ENCODE peak calls at places on chromosomes 11 and 22, in eight cellular contexts. P is left lung; G is activated CD4-positive, alpha-beta T cell treated with anti-CD3 and anti-CD28 coated beads for 36 hours; X is Right ventricle myocardium inferior; L is gastroesophageal sphincter; Z is activated T-helper 17 cell treated with anti-CD3 and anti-CD28 coated beads, Interleukin-2, amount 50 U/mL, for 72 hours; U is right cardiac atrium; T is pancreas. C is an unnamed sample.

GRCh38 chr11:96313163-96313562 is 29.8 kb downstream of the MAML2 start:
- ATAC-seq in U (no peak), G (no peak), P (peak; percentile 48), T (no peak), L (no peak), X (no peak), Z (no peak), C (no peak)

GRCh38 chr11:47305734-47306483 is 36.0 kb downstream of the MADD start:
- ATAC-seq in L (no peak), Z (no peak), G (no peak), U (peak; percentile 96), X (peak; percentile 98), P (no peak), T (no peak), C (no peak)

GRCh38 chr11:33691051-33691864 is 9.4 kb downstream of the C11orf91 start:
- ATAC-seq in P (no peak), L (no peak), U (no peak), Z (no peak), T (peak; percentile 16), X (no peak), G (no peak), C (no peak)

GRCh38 chr11:128022007-128022368 is 565.4 kb downstream of the ETS1 start:
- ATAC-seq in U (no peak), T (no peak), L (no peak), G (peak; percentile 98), Z (peak; percentile 96), P (no peak), X (no peak), C (peak; percentile 92)

GRCh38 chr22:23801886-23802377 is 15.2 kb downstream of the SMARCB1 start:
- ATAC-seq in X (no peak), G (no peak), P (no peak), Z (no peak), L (no peak), T (no peak), U (no peak), C (no peak)

GRCh38 chr11:110734790-110735189 is 22.6 kb upstream of the ARHGAP20 start:
- ATAC-seq in L (no peak), G (no peak), T (no peak), P (peak; percentile 50), X (no peak), U (no peak), Z (no peak), C (no peak)

GRCh38 chr22:29093980-29094379 is 21.1 kb downstream of the KREMEN1 start:
- ATAC-seq in U (peak; percentile 84), Z (no peak), P (peak; percentile 27), T (no peak), G (no peak), L (peak; percentile 75), X (peak; percentile 82), C (no peak)

GRCh38 chr11:91433284-91434010 is 791.2 kb upstream of the FAT3 start:
- ATAC-seq in P (no peak), T (no peak), L (no peak), G (no peak), Z (no peak), U (no peak), X (no peak), C (no peak)

GRCh38 chr11:134069426-134069921 is 602 bp downstream of the JAM3 start:
- ATAC-seq in G (no peak), U (peak; percentile 73), P (peak; percentile 50), T (peak; percentile 47), L (peak; percentile 56), Z (no peak), X (peak; percentile 68), C (no peak)

GRCh38 chr11:94639901-94640721 is 72.9 kb downstream of the PIWIL4 start:
- ATAC-seq in Z (no peak), X (peak; percentile 17), T (no peak), L (no peak), P (peak; percentile 39), G (no peak), U (no peak), C (no peak)

GRCh38 chr11:18491924-18492323 is 34.8 kb downstream of the TSG101 start:
- ATAC-seq in T (no peak), P (no peak), X (no peak), Z (no peak), G (no peak), L (no peak), U (no peak), C (no peak)

GRCh38 chr11:72238040-72238450 is 5.9 kb downstream of the PHOX2A start:
- ATAC-seq in Z (peak; percentile 74), T (peak; percentile 77), X (peak; percentile 36), L (peak; percentile 53), U (peak; percentile 12), G (peak; percentile 76), P (peak; percentile 80), C (peak; percentile 44)

GRCh38 chr11:34639545-34639944 is 18.7 kb downstream of the EHF start:
- ATAC-seq in U (no peak), T (peak; percentile 6), G (no peak), P (peak; percentile 62), X (no peak), L (no peak), Z (no peak), C (no peak)

GRCh38 chr11:121329786-121330395 is 37.3 kb downstream of the SC5D start:
- ATAC-seq in T (no peak), Z (no peak), U (no peak), G (no peak), P (no peak), X (no peak), L (no peak), C (no peak)

GRCh38 chr11:8829556-8829955 is 81.4 kb upstream of the AKIP1 start:
- ATAC-seq in P (no peak), T (no peak), U (no peak), X (no peak), L (no peak), G (no peak), Z (no peak), C (no peak)

GRCh38 chr11:124725719-124726105 is 14.0 kb upstream of the NRGN start:
- ATAC-seq in G (no peak), Z (no peak), L (no peak), T (no peak), X (no peak), U (peak; percentile 54), P (peak; percentile 37), C (no peak)

GRCh38 chr11:43905788-43906187 is 25.2 kb downstream of the ALKBH3 start:
- ATAC-seq in Z (no peak), L (no peak), T (no peak), X (peak; percentile 56), G (no peak), U (peak; percentile 54), P (peak; percentile 12), C (no peak)

GRCh38 chr11:57476883-57477506 is 16.7 kb downstream of the RTN4RL2 start:
- ATAC-seq in Z (peak; percentile 61), U (peak; percentile 78), L (peak; percentile 64), X (peak; percentile 78), G (peak; percentile 49), P (peak; percentile 82), T (peak; percentile 82), C (peak; percentile 68)

GRCh38 chr22:41518048-41518347 is 26.3 kb downstream of the POLR3H start:
- ATAC-seq in P (no peak), G (no peak), Z (no peak), T (no peak), L (no peak), U (no peak), X (no peak), C (no peak)

GRCh38 chr11:123421589-123421988 is 8.5 kb upstream of the GRAMD1B start:
- ATAC-seq in Z (no peak), P (no peak), T (no peak), G (no peak), U (no peak), L (no peak), X (no peak), C (no peak)

GRCh38 chr22:19984201-19984753 is 32.3 kb downstream of the ARVCF start:
- ATAC-seq in Z (peak; percentile 44), G (peak; percentile 47), T (peak; percentile 26), P (no peak), X (peak; percentile 56), U (peak; percentile 4), L (peak; percentile 55), C (no peak)

GRCh38 chr11:128481135-128481534 is 106.2 kb downstream of the ETS1 start:
- ATAC-seq in X (peak; percentile 63), L (peak; percentile 80), Z (no peak), G (no peak), U (peak; percentile 69), T (peak; percentile 62), P (peak; percentile 64), C (no peak)

GRCh38 chr11:46309669-46310288 is 32.3 kb downstream of the CREB3L1 start:
- ATAC-seq in Z (peak; percentile 12), X (no peak), U (no peak), G (peak; percentile 52), P (no peak), L (no peak), T (no peak), C (peak; percentile 25)

GRCh38 chr11:122763108-122763507 is 75.2 kb upstream of the CRTAM start:
- ATAC-seq in L (no peak), X (no peak), Z (no peak), U (no peak), G (no peak), P (no peak), T (no peak), C (no peak)

GRCh38 chr11:133576351-133576750 is 44.0 kb upstream of the OPCML start:
- ATAC-seq in L (no peak), P (no peak), X (no peak), T (no peak), Z (no peak), U (no peak), G (no peak), C (no peak)

GRCh38 chr11:15937601-15938361 is 418.6 kb downstream of the SOX6 start:
- ATAC-seq in T (no peak), L (peak; percentile 46), X (no peak), Z (no peak), U (no peak), P (no peak), G (no peak), C (no peak)

GRCh38 chr22:30314918-30315317 is 11.8 kb downstream of the TBC1D10A start:
- ATAC-seq in G (peak; percentile 67), L (no peak), P (no peak), U (no peak), T (no peak), Z (peak; percentile 88), X (no peak), C (peak; percentile 68)

GRCh38 chr22:25382762-25383161 is 163.3 kb downstream of the CRYBB2 start:
- ATAC-seq in P (peak; percentile 33), G (no peak), L (no peak), T (peak; percentile 36), Z (no peak), X (no peak), U (no peak), C (no peak)